ENCODE peak calls at places on chromosome 3, in ten cellular contexts. D is germinal center; V is mucosa of gallbladder; N is COR-L47; U is HCEC 1CT; G is SW480; S is PC-3; Y is heart left ventricle; X is amygdala; C is stimulated activated naive CD4-positive, alpha-beta T cell treated with Interleukin-2 at 50 U/mL for 16 hours. A is an unnamed sample.

GRCh38 chr3:149593416-149594160 is 64.2 kb downstream of the WWTR1 start:
- DNase-seq in D (no peak), V (no peak), N (no peak), U (no peak), G (no peak), S (no peak), Y (no peak), X (no peak), C (no peak), A (no peak)

GRCh38 chr3:151838574-151839312 is 24.8 kb downstream of the AADAC start:
- DNase-seq in D (peak), V (peak), N (peak), U (peak), G (peak), S (peak), Y (no peak), X (no peak), C (peak), A (peak)

GRCh38 chr3:25038907-25039306 is 389.2 kb upstream of the RARB start:
- DNase-seq in D (no peak), V (no peak), N (no peak), U (no peak), G (no peak), S (no peak), Y (no peak), X (no peak), C (no peak), A (no peak)

GRCh38 chr3:50217681-50218080 is 12.6 kb downstream of the SLC38A3 start:
- DNase-seq in D (no peak), V (no peak), N (no peak), U (no peak), G (no peak), S (no peak), Y (no peak), X (no peak), C (no peak), A (no peak)

GRCh38 chr3:57079221-57079831 is 18.9 kb downstream of the SPATA12 start:
- DNase-seq in D (peak), V (no peak), N (peak), U (no peak), G (peak), S (peak), Y (peak), X (no peak), C (no peak), A (no peak)

GRCh38 chr3:77536038-77536775 is 496.3 kb downstream of the ROBO2 start:
- DNase-seq in D (no peak), V (no peak), N (no peak), U (no peak), G (no peak), S (peak), Y (no peak), X (no peak), C (no peak), A (no peak)

GRCh38 chr3:141112686-141113255 is 61.6 kb downstream of the SPSB4 start:
- DNase-seq in D (no peak), V (no peak), N (no peak), U (no peak), G (no peak), S (no peak), Y (no peak), X (no peak), C (no peak), A (no peak)

GRCh38 chr3:152448091-152448490 is 179.4 kb downstream of the MBNL1 start:
- DNase-seq in D (no peak), V (no peak), N (no peak), U (no peak), G (no peak), S (peak), Y (no peak), X (no peak), C (no peak), A (no peak)

GRCh38 chr3:170961616-170962400 is 53.4 kb upstream of the EIF5A2 start:
- DNase-seq in D (no peak), V (no peak), N (peak), U (peak), G (peak), S (peak), Y (no peak), X (no peak), C (no peak), A (peak)

A was measured in hippocampal formation.